ENCODE peak calls at places on chromosome 3, in four cellular contexts. H is K562, O is SK-N-SH, Z is HepG2. J is an unnamed sample.

GRCh38 chr3:16399473-16399872 is 114.0 kb downstream of the RFTN1 start:
- DNase-seq in Z (no peak), O (peak), H (peak), J (no peak)

GRCh38 chr3:110773413-110773954 is 298.1 kb upstream of the NECTIN3 start:
- DNase-seq in Z (peak), O (no peak), H (no peak), J (peak)

GRCh38 chr3:134364061-134364935 is 9.9 kb downstream of the AMOTL2 start:
- DNase-seq in Z (no peak), H (peak), O (peak), J (peak)

GRCh38 chr3:23041918-23042696 is 161.0 kb upstream of the UBE2E2 start:
- DNase-seq in Z (no peak), H (no peak), O (no peak), J (peak)

GRCh38 chr3:184378650-184379374 is 805 bp upstream of the THPO start:
- DNase-seq in H (no peak), O (no peak), Z (no peak), J (no peak)

GRCh38 chr3:189721873-189722665 is 90.9 kb downstream of the TP63 start:
- DNase-seq in Z (no peak), H (no peak), O (no peak), J (no peak)

GRCh38 chr3:196821806-196822355 is 45.8 kb upstream of the SENP5 start:
- DNase-seq in H (no peak), O (no peak), Z (no peak), J (no peak)

GRCh38 chr3:22996926-22997600 is 206.1 kb upstream of the UBE2E2 start:
- DNase-seq in Z (no peak), H (no peak), O (no peak), J (no peak)

GRCh38 chr3:13305623-13306022 is 114.5 kb downstream of the NUP210 start:
- DNase-seq in O (no peak), H (no peak), Z (no peak), J (no peak)

GRCh38 chr3:13303410-13303809 is 116.7 kb downstream of the NUP210 start:
- DNase-seq in Z (no peak), H (peak), O (no peak), J (no peak)

GRCh38 chr3:13309004-13309403 is 111.1 kb downstream of the NUP210 start:
- DNase-seq in Z (no peak), O (no peak), H (no peak), J (no peak)

GRCh38 chr3:13308406-13308805 is 111.7 kb downstream of the NUP210 start:
- DNase-seq in Z (peak), H (peak), O (peak), J (peak)

GRCh38 chr3:13307041-13307440 is 113.1 kb downstream of the NUP210 start:
- DNase-seq in Z (no peak), O (no peak), H (no peak), J (no peak)
- TF ChIP-seq ELF1 in Z (no peak), O (no peak), H (no peak), J (no peak)

GRCh38 chr3:144553301-144553700 is 581.7 kb downstream of the DIPK2A start:
- DNase-seq in O (no peak), Z (no peak), H (no peak), J (no peak)
- TF ChIP-seq ELF1 in O (no peak), Z (no peak), H (no peak), J (no peak)

GRCh38 chr3:175346573-175347356 is 487.6 kb downstream of the NAALADL2 start:
- DNase-seq in Z (no peak), H (no peak), O (no peak), J (peak)
- TF ChIP-seq ELF1 in Z (no peak), H (no peak), O (peak), J (peak)

DNA sequence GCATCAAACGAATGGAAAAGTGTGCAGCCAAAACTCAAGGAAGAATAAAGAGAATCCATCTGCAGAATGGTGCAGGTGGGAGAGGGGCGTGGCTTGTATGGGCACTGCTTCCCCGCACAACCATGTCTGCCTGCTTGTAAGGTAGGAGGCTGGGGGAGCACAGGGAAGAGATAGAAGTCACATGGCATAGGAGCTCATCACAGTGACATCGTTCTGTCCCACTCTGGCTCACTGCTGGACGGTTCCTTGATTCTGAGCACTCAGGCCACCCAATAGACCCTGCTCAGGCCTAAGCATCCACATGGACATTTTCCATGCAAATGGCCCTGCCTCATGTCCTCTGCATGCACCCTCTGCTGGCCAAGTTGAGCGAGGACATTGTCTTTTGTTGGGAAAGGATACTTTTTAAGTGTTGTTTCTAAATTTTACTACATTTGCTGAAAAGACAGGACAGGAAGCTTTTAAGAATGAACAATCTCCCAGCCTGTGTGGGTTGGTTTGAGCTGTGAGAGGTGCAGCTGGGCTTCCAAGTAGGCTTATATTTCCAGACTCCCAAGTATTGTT is 3.1 kb downstream of the MYLK start:
- DNase-seq in H (peak), O (peak), Z (peak), J (peak)
- TF ChIP-seq ELF1 in H (no peak), O (no peak), Z (no peak), J (no peak)

GRCh38 chr3:118187221-118187620 is 847.4 kb downstream of the IGSF11 start:
- DNase-seq in H (no peak), Z (no peak), O (no peak), J (no peak)

GRCh38 chr3:118180853-118181252 is 853.8 kb downstream of the IGSF11 start:
- DNase-seq in O (no peak), Z (no peak), H (no peak), J (no peak)

GRCh38 chr3:118181274-118181673 is 853.4 kb downstream of the IGSF11 start:
- DNase-seq in O (no peak), Z (no peak), H (no peak), J (no peak)
- TF ChIP-seq ELF1 in O (no peak), Z (no peak), H (no peak), J (no peak)

GRCh38 chr3:114730397-114730796 is 416.7 kb downstream of the ZBTB20 start:
- DNase-seq in Z (peak), O (no peak), H (no peak), J (no peak)

GRCh38 chr3:114722530-114722929 is 424.6 kb downstream of the ZBTB20 start:
- DNase-seq in Z (no peak), H (no peak), O (no peak), J (no peak)

GRCh38 chr3:114725966-114726365 is 421.1 kb downstream of the ZBTB20 start:
- DNase-seq in O (no peak), H (no peak), Z (no peak), J (no peak)

GRCh38 chr3:114732353-114732752 is 414.7 kb downstream of the ZBTB20 start:
- DNase-seq in O (no peak), H (no peak), Z (no peak), J (no peak)

DNA sequence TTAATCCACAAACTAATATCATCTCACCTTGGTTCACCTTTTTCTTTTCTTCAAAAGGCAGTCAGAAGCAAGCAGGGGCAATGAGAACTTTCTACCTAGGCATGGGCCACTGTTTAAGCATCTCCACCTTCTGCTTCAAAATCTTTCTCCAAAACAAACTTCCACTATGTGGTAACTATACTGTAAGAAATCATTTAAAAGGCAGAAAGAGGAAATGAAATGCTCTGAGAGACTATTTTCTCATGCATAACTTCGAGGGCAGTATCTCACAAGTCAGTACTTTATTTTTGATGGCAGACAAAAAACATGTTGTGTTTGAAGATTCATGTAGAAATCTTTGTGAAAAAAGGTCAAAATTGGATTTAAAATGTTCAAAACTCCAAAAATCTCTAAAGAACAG is 419.7 kb downstream of the ZBTB20 start:
- DNase-seq in Z (no peak), O (no peak), H (no peak), J (no peak)
- TF ChIP-seq ELF1 in Z (no peak), O (no peak), H (no peak), J (no peak)

DNA sequence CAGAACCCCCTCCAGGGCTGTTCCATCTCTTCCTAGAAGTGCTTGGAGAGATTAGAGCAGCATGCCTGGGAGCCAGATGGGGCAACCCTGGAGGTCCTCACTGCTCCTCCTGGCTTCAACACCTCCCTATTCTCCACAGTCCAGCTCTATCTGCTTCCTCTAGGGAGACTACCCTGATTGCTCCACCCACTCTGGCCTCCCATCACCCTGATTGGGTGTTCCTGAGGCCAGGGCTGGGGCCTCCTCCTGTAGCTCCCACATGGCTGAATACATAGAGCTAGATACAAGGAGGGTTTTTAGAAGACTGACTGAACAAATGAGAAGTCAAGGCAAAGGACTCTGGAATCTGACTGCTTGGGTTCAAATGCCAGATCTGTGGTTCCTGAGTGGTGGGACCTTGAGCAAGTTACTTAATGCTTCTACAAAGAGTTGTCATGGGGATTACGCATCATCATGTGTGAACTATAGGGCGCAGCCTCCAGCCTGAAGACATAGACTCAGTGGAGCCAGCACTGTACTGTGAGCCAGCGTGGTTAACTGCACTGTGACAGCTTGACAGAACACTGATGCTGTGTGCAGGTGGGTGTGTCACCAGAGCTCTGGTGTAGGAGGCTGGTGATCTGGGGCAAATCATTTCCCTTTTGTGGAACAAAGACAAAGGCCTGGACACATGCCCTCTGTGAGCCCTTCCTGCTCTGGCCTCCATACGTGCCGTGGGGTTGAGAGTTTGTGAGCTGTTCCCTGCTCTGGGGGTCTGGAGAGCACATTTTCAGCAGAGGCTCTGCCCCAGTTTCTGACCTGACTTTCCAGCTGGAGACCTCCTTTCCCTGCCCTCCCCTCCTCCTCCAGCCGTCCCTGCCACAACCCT is 74.8 kb downstream of the SCN5A start:
- DNase-seq in Z (no peak), O (peak), H (no peak), J (no peak)
- TF ChIP-seq ELF1 in Z (no peak), O (no peak), H (no peak), J (no peak)

J was measured in HCT116.